ENCODE peak calls at places on chromosomes 13 and 19, in four cellular contexts. Z is upper lobe of left lung, M is tibial nerve, S is uterus. I is an unnamed sample.

GRCh38 chr19:14517840-14518505 is at the start of gene DNAJB1:
- DNase-seq in Z (peak), M (peak), S (peak), I (peak)

GRCh38 chr19:58166268-58166667 is 15.7 kb upstream of the ZNF329 start:
- DNase-seq in Z (no peak), M (no peak), S (no peak), I (no peak)

GRCh38 chr19:45999653-46000121 is 4.4 kb downstream of the CCDC61 start:
- DNase-seq in Z (no peak), M (no peak), S (peak), I (no peak)

GRCh38 chr19:6693681-6694080 is 23.7 kb upstream of the TNFSF14 start:
- DNase-seq in Z (no peak), M (no peak), S (no peak), I (no peak)

GRCh38 chr13:101626925-101627555 is 174.6 kb downstream of the ITGBL1 start:
- DNase-seq in Z (no peak), M (no peak), S (no peak), I (no peak)

GRCh38 chr13:113374511-113375175 is 10.7 kb upstream of the GRTP1 start:
- DNase-seq in Z (peak), M (no peak), S (no peak), I (no peak)

GRCh38 chr19:3162418-3163229 is 15.9 kb upstream of the S1PR4 start:
- DNase-seq in Z (peak), M (no peak), S (no peak), I (no peak)

GRCh38 chr13:35984776-35985453 is 146.3 kb downstream of the DCLK1 start:
- DNase-seq in Z (peak), M (no peak), S (no peak), I (no peak)

GRCh38 chr13:50129923-50130685 is 114.9 kb downstream of the KCNRG start:
- DNase-seq in Z (peak), M (peak), S (peak), I (no peak)

GRCh38 chr13:46475586-46475991 is 77.4 kb upstream of the LRCH1 start:
- DNase-seq in Z (no peak), M (no peak), S (no peak), I (no peak)

GRCh38 chr13:42486711-42487198 is 87.2 kb upstream of the TNFSF11 start:
- DNase-seq in Z (no peak), M (no peak), S (no peak), I (no peak)

GRCh38 chr13:100650321-100650720 is 24.3 kb downstream of the TMTC4 start:
- DNase-seq in Z (no peak), M (no peak), S (no peak), I (no peak)

GRCh38 chr19:33435706-33436359 is 62.3 kb downstream of the CEBPG start:
- DNase-seq in Z (no peak), M (no peak), S (no peak), I (no peak)

GRCh38 chr19:40228863-40229262 is 2.4 kb upstream of the CCNP start:
- DNase-seq in Z (no peak), M (no peak), S (no peak), I (no peak)

GRCh38 chr19:29273000-29273691 is 60.2 kb upstream of the UQCRFS1 start:
- DNase-seq in Z (no peak), M (no peak), S (no peak), I (peak)

GRCh38 chr19:33796164-33797100 is at the start of gene KCTD15:
- DNase-seq in Z (peak), M (no peak), S (peak), I (no peak)

GRCh38 chr19:3615524-3616135 is 9.0 kb upstream of the TBXA2R start:
- DNase-seq in Z (no peak), M (no peak), S (no peak), I (no peak)

DNA sequence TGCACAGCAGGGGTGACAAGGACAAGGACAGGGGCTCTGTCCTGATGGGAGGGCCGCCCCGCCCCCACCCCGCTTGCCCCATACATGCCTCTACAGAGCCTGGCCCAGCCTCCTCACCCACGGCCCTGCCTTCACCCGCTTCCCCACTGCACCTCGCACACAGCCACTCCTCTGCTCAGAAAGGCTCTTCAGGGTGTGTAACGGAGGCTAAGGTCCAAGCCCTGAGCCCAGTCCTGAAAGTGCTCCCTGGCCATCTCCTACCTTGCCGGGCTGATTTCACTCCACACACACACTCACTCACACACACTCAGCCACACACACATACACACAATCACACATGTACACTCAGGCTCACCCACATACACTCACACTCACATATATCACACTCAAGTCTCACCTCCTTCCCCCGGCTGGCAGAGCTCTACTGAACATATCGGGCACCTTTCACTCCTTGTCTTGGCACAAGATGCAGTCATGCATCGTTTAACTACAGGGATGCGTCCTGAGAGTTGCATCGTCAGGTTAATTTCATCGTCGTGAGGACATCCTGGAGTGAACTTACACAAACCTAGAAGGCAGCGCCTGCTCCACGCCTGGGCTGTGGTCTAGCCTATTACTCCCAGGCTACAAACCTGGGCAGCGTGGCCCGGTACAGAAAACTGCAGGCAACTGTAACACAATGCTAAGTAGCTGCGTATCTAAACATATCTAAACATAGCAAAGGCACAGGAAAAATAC is 13.2 kb downstream of the EPS15L1 start:
- DNase-seq in Z (no peak), M (no peak), S (no peak), I (no peak)
- TF ChIP-seq POLR2A in Z (no peak), M (no peak), S (no peak), I (no peak)

DNA sequence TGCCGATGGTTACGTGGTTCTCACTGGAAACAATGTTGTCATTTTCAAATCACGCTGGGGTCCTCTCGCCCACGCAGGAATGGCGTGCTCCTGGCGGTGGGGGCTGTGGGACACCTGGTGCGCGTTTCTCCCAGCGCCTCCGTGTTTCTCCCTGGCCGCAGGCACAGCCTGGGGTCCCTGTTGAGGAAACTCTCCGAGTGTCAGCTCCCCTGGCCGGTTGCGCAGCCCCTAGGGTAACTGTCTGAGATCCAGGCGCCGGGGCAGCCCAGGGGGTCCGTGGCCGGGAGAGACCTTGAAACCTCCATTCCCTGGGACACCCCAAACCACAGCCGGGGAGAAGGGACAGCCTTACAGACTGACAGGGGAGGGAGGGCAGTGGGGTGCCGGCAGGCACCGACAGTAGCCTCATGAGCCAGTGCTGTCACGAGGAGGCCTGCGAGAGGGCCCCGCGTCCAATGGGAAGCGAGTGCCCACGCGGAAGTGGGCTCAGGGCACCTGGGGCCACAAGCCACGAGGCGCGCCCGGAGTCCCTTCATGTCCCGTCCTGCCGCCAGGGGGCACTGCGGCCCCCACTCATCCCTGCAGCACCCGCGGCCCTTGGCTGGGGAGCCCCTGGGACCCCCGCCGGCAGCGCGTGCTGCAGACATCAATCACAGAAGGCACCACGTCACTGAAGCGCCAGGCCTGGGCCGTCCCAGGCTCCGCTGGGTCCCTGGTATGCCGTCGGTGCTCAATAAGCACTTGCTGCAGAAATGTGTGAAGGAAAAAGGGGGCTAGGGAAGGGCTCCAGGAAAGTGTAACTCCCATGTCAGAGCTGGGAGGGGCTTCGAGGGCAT is 9.5 kb downstream of the ADAMTSL5 start:
- DNase-seq in Z (peak), M (no peak), S (peak), I (no peak)
- TF ChIP-seq POLR2A in Z (no peak), M (no peak), S (no peak), I (no peak)

DNA sequence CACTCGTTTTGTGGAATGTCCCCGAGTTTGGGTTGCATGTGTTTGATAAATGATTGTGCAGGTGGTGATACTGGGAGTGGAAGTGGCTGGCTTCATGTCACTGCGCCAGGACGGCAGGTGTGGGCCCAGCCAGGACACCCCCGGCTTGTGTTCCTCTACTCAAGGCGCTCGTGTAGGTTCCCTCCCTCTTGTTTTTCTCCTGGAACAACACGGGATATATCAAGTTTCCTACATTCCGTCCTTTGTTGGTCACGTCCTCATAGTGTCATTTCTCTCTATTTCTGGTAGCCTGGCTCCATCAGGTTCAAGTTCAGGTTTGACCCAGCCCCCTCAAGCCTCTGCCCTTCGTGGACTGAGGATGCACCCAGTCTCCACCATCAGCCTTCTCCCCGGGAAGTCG is 16.3 kb downstream of the IL17D start:
- DNase-seq in Z (no peak), M (no peak), S (no peak), I (no peak)
- TF ChIP-seq POLR2A in Z (no peak), M (no peak), S (no peak), I (no peak)

GRCh38 chr19:38841180-38841766 is 8.5 kb downstream of the HNRNPL start:
- DNase-seq in Z (no peak), M (no peak), S (no peak), I (no peak)
- TF ChIP-seq POLR2A in Z (no peak), M (no peak), S (no peak), I (no peak)

GRCh38 chr13:111114362-111115050 is 604 bp upstream of the ARHGEF7 start:
- DNase-seq in Z (peak), M (no peak), S (peak), I (no peak)
- TF ChIP-seq POLR2A in Z (no peak), M (peak), S (no peak), I (peak)

GRCh38 chr13:73874460-73874859 is 259.7 kb downstream of the KLF12 start:
- DNase-seq in Z (no peak), M (no peak), S (no peak), I (no peak)
- TF ChIP-seq POLR2A in Z (no peak), M (no peak), S (no peak), I (no peak)

DNA sequence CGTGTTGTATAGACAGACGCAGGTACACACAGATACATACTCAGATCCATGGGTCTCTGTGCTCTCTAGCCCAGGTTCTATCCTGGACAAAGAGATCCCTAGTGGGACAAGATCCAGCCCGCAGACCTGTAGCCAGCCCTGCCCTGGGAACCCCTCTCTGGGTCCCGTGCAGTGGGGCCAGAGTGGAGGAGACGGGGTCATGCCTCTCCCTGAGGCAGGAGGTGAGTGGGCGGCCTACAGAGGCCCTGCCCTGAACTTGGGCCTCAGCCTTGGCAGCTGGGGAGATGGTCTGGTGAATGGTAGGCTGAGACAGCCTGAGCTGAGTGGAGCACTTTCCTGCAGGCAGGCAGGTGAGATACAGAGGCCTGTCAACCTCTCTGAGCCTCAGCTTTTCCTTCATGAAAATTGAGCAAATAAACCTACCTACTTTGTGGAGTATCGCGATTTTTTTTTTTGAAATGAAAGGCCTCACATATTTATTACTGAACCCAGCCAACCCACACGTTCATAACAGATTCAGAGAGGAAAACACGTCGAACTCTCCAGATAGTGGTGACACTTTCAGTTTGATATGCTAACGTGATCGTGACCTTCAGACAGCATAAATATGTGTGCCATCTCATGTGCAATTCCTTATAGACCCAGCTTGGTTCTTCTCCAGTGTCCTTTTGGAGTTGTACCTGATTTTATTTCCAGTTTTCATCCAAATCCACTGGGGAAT is 3.4 kb upstream of the JUND start:
- DNase-seq in Z (no peak), M (no peak), S (no peak), I (no peak)
- TF ChIP-seq POLR2A in Z (no peak), M (no peak), S (no peak), I (no peak)

GRCh38 chr19:50794778-50795664 is 4.8 kb downstream of the ACP4 start:
- DNase-seq in Z (peak), M (no peak), S (no peak), I (no peak)
- TF ChIP-seq POLR2A in Z (no peak), M (no peak), S (no peak), I (no peak)

GRCh38 chr19:55119053-55119452 is 1.6 kb upstream of the PPP1R12C start:
- DNase-seq in Z (no peak), M (no peak), S (no peak), I (no peak)

GRCh38 chr19:55116232-55117062 is 990 bp downstream of the PPP1R12C start:
- DNase-seq in Z (peak), M (no peak), S (peak), I (no peak)

GRCh38 chr19:55117063-55117635 is 288 bp downstream of the PPP1R12C start:
- DNase-seq in Z (no peak), M (no peak), S (no peak), I (no peak)

GRCh38 chr19:55118401-55118991 is 1.1 kb upstream of the PPP1R12C start:
- DNase-seq in Z (peak), M (no peak), S (peak), I (no peak)

GRCh38 chr19:55117636-55118391 is at the start of gene PPP1R12C:
- DNase-seq in Z (peak), M (peak), S (peak), I (peak)
- TF ChIP-seq POLR2A in Z (no peak), M (peak), S (peak), I (no peak)